ENCODE peak calls at places on chromosome 15, in ten cellular contexts. Z is neural progenitor cell, U is sigmoid colon, Q is neural crest cell, O is BE2C, P is fibroblast of the aortic adventitia, D is GM06990, C is cardiac muscle cell, H is K562, K is GM10248. N is an unnamed sample.

GRCh38 chr15:96330064-96330449 is 443 bp upstream of the NR2F2 start:
- DNase-seq in Z (no peak), U (peak), Q (peak), O (no peak), P (peak), D (no peak), C (peak), H (no peak), K (no peak), N (no peak)

GRCh38 chr15:67185621-67186225 is 68.7 kb downstream of the AAGAB start:
- DNase-seq in Z (no peak), U (no peak), Q (no peak), O (no peak), P (peak), D (no peak), C (peak), H (no peak), K (no peak), N (no peak)

GRCh38 chr15:27486036-27486435 is 515.1 kb downstream of the GABRG3 start:
- DNase-seq in Z (no peak), U (no peak), Q (no peak), O (peak), P (no peak), D (no peak), C (no peak), H (no peak), K (no peak), N (no peak)

GRCh38 chr15:48986240-48986639 is 22.5 kb upstream of the SHC4 start:
- DNase-seq in Z (no peak), U (no peak), Q (no peak), O (no peak), P (no peak), D (no peak), C (no peak), H (no peak), K (no peak), N (no peak)

GRCh38 chr15:60003243-60004018 is 680 bp upstream of the FOXB1 start:
- DNase-seq in Z (no peak), U (no peak), Q (no peak), O (no peak), P (no peak), D (no peak), C (no peak), H (no peak), K (peak), N (peak)

GRCh38 chr15:32124726-32125125 is 94.4 kb downstream of the CHRNA7 start:
- DNase-seq in Z (no peak), U (no peak), Q (no peak), O (no peak), P (no peak), D (no peak), C (no peak), H (no peak), K (no peak), N (no peak)

GRCh38 chr15:45634442-45635190 is at the start of gene SQOR:
- DNase-seq in Z (peak), U (peak), Q (peak), O (peak), P (peak), D (peak), C (peak), H (no peak), K (peak), N (peak)

GRCh38 chr15:61155741-61156700 is 73.1 kb downstream of the RORA start:
- DNase-seq in Z (no peak), U (peak), Q (no peak), O (peak), P (peak), D (no peak), C (peak), H (no peak), K (no peak), N (no peak)

GRCh38 chr15:89243691-89244511 is at the start of gene FANCI:
- DNase-seq in Z (peak), U (peak), Q (peak), O (peak), P (peak), D (peak), C (peak), H (peak), K (peak), N (peak)

GRCh38 chr15:45548753-45549520 is 26.4 kb upstream of the SLC30A4 start:
- DNase-seq in Z (no peak), U (no peak), Q (no peak), O (peak), P (no peak), D (no peak), C (no peak), H (peak), K (no peak), N (no peak)

GRCh38 chr15:74127954-74128784 is 2.2 kb upstream of the ISLR2 start:
- DNase-seq in Z (peak), U (no peak), Q (no peak), O (peak), P (no peak), D (peak), C (no peak), H (no peak), K (no peak), N (peak)

GRCh38 chr15:59828871-59829270 is 139.8 kb upstream of the BNIP2 start:
- DNase-seq in Z (no peak), U (no peak), Q (no peak), O (no peak), P (no peak), D (no peak), C (no peak), H (no peak), K (no peak), N (no peak)

GRCh38 chr15:83515171-83515570 is 68.0 kb downstream of the SH3GL3 start:
- DNase-seq in Z (no peak), U (no peak), Q (no peak), O (no peak), P (no peak), D (no peak), C (no peak), H (no peak), K (no peak), N (no peak)

GRCh38 chr15:65400760-65401606 is 21.8 kb downstream of the IGDCC4 start:
- DNase-seq in Z (peak), U (no peak), Q (peak), O (peak), P (peak), D (no peak), C (peak), H (peak), K (peak), N (peak)

GRCh38 chr15:86865920-86866319 is 786.2 kb downstream of the AGBL1 start:
- DNase-seq in Z (no peak), U (no peak), Q (no peak), O (no peak), P (no peak), D (no peak), C (no peak), H (no peak), K (no peak), N (no peak)

GRCh38 chr15:36183207-36183606 is 396.2 kb upstream of the CDIN1 start:
- DNase-seq in Z (no peak), U (no peak), Q (no peak), O (no peak), P (no peak), D (no peak), C (no peak), H (no peak), K (no peak), N (no peak)

GRCh38 chr15:33313491-33313890 is 2.7 kb downstream of the RYR3 start:
- DNase-seq in Z (no peak), U (no peak), Q (no peak), O (no peak), P (no peak), D (no peak), C (no peak), H (no peak), K (no peak), N (no peak)

GRCh38 chr15:75123395-75123794 is 78.3 kb upstream of the C15orf39 start:
- DNase-seq in Z (no peak), U (no peak), Q (no peak), O (no peak), P (peak), D (no peak), C (peak), H (no peak), K (no peak), N (no peak)

GRCh38 chr15:55741592-55742497 is 1.1 kb downstream of the PRTG start:
- DNase-seq in Z (peak), U (no peak), Q (no peak), O (peak), P (no peak), D (peak), C (peak), H (no peak), K (peak), N (no peak)

GRCh38 chr15:91908401-91908800 is 54.9 kb downstream of the SLCO3A1 start:
- DNase-seq in Z (no peak), U (no peak), Q (no peak), O (no peak), P (peak), D (no peak), C (peak), H (no peak), K (no peak), N (no peak)

GRCh38 chr15:51681303-51681963 is at the start of gene SCG3:
- DNase-seq in Z (peak), U (peak), Q (peak), O (peak), P (peak), D (peak), C (peak), H (peak), K (peak), N (peak)

DNA sequence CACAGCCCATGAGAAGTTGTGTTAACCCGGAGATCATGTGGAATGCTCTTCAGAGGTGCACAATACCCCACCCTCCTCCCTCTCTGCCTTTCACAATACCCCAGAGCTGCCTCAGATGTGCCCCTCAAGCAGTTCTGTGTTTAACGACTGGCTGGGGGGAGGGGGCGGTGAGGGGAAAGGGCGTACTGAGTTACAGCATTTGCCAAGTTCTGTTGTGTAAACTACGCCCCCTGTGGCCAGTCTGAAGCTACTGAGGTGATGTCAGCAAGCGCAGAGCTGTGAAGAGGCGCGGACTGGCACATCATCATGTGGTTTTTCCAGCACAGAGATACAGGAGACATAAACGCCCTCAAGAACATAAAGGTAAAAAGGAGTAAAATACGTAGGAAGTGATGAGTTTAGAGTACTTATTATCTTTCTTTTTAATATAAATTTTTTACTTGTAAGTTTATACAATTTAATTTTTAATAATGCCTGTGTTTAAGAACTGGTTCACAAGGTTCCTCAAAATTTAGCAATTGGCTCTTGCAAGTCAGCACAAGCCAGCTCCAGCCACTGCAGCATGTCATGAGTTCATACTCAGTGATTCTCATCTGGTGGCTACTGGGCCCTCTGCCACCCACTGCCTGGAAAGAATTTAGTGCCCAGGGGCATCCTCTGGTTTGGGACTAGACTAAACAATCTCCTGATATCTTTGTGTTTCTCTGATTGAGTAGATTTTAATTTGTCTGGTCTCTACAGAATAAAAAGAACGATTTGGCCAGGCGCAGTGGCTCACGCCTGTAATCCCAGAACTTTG is 1.7 kb downstream of the EPB42 start:
- DNase-seq in Z (peak), U (no peak), Q (peak), O (no peak), P (peak), D (no peak), C (peak), H (peak), K (no peak), N (no peak)
- TF ChIP-seq CTCF in Z (peak), U (no peak), Q (peak), O (peak), P (peak), D (peak), C (peak), H (peak), K (no peak), N (no peak)

GRCh38 chr15:77784361-77785292 is 151.9 kb upstream of the LINGO1 start:
- DNase-seq in Z (peak), U (no peak), Q (peak), O (peak), P (peak), D (no peak), C (peak), H (peak), K (peak), N (no peak)
- TF ChIP-seq CTCF in Z (peak), U (no peak), Q (peak), O (peak), P (peak), D (peak), C (peak), H (peak), K (peak), N (no peak)

GRCh38 chr15:40081691-40082194 is 26.9 kb downstream of the BMF start:
- DNase-seq in Z (peak), U (peak), Q (peak), O (peak), P (peak), D (no peak), C (peak), H (peak), K (no peak), N (no peak)
- TF ChIP-seq CTCF in Z (peak), U (no peak), Q (no peak), O (no peak), P (no peak), D (no peak), C (peak), H (peak), K (no peak), N (no peak)

GRCh38 chr15:90876046-90876445 is 7.7 kb downstream of the FURIN start:
- DNase-seq in Z (no peak), U (no peak), Q (no peak), O (no peak), P (no peak), D (no peak), C (no peak), H (no peak), K (no peak), N (no peak)
- TF ChIP-seq CTCF in Z (no peak), U (no peak), Q (no peak), O (no peak), P (no peak), D (no peak), C (no peak), H (no peak), K (no peak), N (no peak)

DNA sequence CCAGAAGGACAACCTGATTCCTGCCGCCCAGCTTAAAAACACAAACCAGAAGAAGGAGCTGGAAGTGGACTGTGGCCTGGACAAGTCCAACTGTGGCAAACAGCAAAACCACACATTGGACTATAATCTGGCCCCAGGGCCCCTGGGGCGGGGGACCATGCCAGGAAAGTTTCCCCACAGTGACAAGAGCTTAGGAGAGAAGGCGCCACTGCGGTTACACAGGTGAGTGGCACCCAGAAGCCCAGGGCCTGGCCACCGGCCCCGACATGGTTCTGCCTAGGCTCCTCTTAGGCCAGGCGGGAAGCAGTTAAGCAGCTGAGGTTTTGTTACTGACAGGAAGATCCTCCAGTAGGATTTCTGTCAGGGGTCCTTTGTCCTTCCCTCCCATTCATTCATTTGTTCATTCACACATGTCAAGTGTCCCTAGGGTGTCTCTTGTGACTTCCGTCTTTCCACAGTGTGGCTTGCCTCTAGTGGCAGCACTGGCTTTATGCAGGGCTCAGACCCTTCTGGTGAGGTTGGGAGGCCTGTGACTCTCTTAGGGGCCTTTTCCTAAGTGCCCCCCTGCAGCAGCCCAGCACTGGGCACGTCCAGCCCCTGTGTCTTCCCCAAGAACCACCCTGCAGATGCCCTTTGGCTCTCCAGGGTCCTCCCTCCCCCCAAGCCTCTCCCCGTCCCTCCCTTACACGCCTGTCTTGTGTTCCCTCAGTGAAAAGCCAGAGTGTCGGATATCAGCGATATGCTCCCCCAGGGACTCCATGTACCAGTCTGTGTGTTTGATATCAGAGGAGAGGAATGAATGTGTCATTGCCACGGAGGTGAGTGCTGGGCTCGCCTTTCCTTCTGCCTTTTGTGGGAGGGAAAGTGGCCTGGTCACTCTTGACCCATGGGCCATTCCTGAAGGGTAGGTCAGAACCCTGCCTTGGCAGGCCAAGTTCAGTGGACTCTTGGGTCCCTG is 7.8 kb downstream of the DLL4 start:
- DNase-seq in Z (peak), U (no peak), Q (no peak), O (no peak), P (no peak), D (no peak), C (no peak), H (no peak), K (no peak), N (no peak)
- TF ChIP-seq CTCF in Z (peak), U (no peak), Q (no peak), O (peak), P (no peak), D (peak), C (no peak), H (no peak), K (no peak), N (no peak)

GRCh38 chr15:85691350-85692240 is 103.1 kb downstream of the KLHL25 start:
- DNase-seq in Z (peak), U (no peak), Q (no peak), O (no peak), P (no peak), D (peak), C (no peak), H (no peak), K (no peak), N (peak)
- TF ChIP-seq CTCF in Z (no peak), U (no peak), Q (no peak), O (no peak), P (no peak), D (no peak), C (no peak), H (no peak), K (no peak), N (no peak)

GRCh38 chr15:72585659-72586058 is 68.8 kb upstream of the GOLGA6B start:
- DNase-seq in Z (no peak), U (no peak), Q (no peak), O (no peak), P (peak), D (no peak), C (peak), H (no peak), K (no peak), N (no peak)
- TF ChIP-seq CTCF in Z (no peak), U (no peak), Q (no peak), O (peak), P (peak), D (no peak), C (peak), H (peak), K (peak), N (no peak)

GRCh38 chr15:69762373-69763148 is 309.9 kb downstream of the RPLP1 start:
- DNase-seq in Z (peak), U (no peak), Q (no peak), O (no peak), P (no peak), D (no peak), C (peak), H (no peak), K (no peak), N (no peak)
- TF ChIP-seq CTCF in Z (peak), U (no peak), Q (no peak), O (peak), P (no peak), D (peak), C (peak), H (peak), K (no peak), N (no peak)

GRCh38 chr15:62307551-62307950 is 142.5 kb upstream of the C2CD4B start:
- DNase-seq in Z (no peak), U (no peak), Q (no peak), O (no peak), P (peak), D (no peak), C (peak), H (no peak), K (no peak), N (no peak)

GRCh38 chr15:62301993-62302665 is 137.0 kb upstream of the C2CD4B start:
- DNase-seq in Z (no peak), U (no peak), Q (no peak), O (peak), P (peak), D (no peak), C (peak), H (no peak), K (no peak), N (no peak)

GRCh38 chr15:62306851-62307504 is 141.9 kb upstream of the C2CD4B start:
- DNase-seq in Z (peak), U (peak), Q (peak), O (peak), P (peak), D (no peak), C (peak), H (peak), K (peak), N (no peak)
- TF ChIP-seq CTCF in Z (peak), U (peak), Q (peak), O (peak), P (peak), D (peak), C (peak), H (peak), K (peak), N (peak)

GRCh38 chr15:72229947-72230196 is 1.1 kb downstream of the PKM start:
- DNase-seq in Z (no peak), U (no peak), Q (no peak), O (no peak), P (no peak), D (no peak), C (no peak), H (no peak), K (no peak), N (no peak)
- TF ChIP-seq CTCF in Z (no peak), U (no peak), Q (no peak), O (no peak), P (no peak), D (no peak), C (no peak), H (no peak), K (no peak), N (no peak)

N was measured in B cell.